ENCODE peak calls at places on chromosomes 5 and 9, in nine cellular contexts. One of them, this sample, is unnamed.

GRCh38 chr9:121736147-121736721 is 84.8 kb downstream of the DAB2IP start:
- DNase-seq in activated CD8-positive, alpha-beta T cell treated with anti-CD3 and anti-CD28 coated beads, Interleukin-2, amount 10 ng/mL, durations not matched to agents 7 days and 5 days: no peak
- DNase-seq in fibroblast of the aortic adventitia: peak; percentile 59
- DNase-seq in GM04504: no peak
- DNase-seq in stimulated activated CD4-positive, alpha-beta T cell treated with anti-CD3 and anti-CD28 coated beads, TNF-alpha, amount 100 ng/mL, for 1 hour: no peak
- DNase-seq in frontal cortex: peak; percentile 61
- DNase-seq in activated naive CD4-positive, alpha-beta T cell treated with anti-CD3 and anti-CD28 coated beads, Interleukin-2, amount 10 ng/mL, durations not matched to agents 7 days and 5 days: no peak
- DNase-seq in KG1: no peak
- DNase-seq in caudate nucleus: no peak
- DNase-seq in this sample: no peak

GRCh38 chr5:141326088-141326854 is 4.0 kb upstream of the PCDHGA1 start:
- DNase-seq in activated CD8-positive, alpha-beta T cell treated with anti-CD3 and anti-CD28 coated beads, Interleukin-2, amount 10 ng/mL, durations not matched to agents 7 days and 5 days: peak; percentile 78
- DNase-seq in fibroblast of the aortic adventitia: peak; percentile 74
- DNase-seq in GM04504: peak; percentile 52
- DNase-seq in stimulated activated CD4-positive, alpha-beta T cell treated with anti-CD3 and anti-CD28 coated beads, TNF-alpha, amount 100 ng/mL, for 1 hour: peak; percentile 29
- DNase-seq in frontal cortex: no peak
- DNase-seq in activated naive CD4-positive, alpha-beta T cell treated with anti-CD3 and anti-CD28 coated beads, Interleukin-2, amount 10 ng/mL, durations not matched to agents 7 days and 5 days: peak; percentile 79
- DNase-seq in KG1: no peak
- DNase-seq in caudate nucleus: peak; percentile 39
- DNase-seq in this sample: peak; percentile 34

GRCh38 chr9:87067426-87067825 is 120.1 kb upstream of the GAS1 start:
- DNase-seq in activated CD8-positive, alpha-beta T cell treated with anti-CD3 and anti-CD28 coated beads, Interleukin-2, amount 10 ng/mL, durations not matched to agents 7 days and 5 days: no peak
- DNase-seq in fibroblast of the aortic adventitia: no peak
- DNase-seq in GM04504: peak; percentile 24
- DNase-seq in stimulated activated CD4-positive, alpha-beta T cell treated with anti-CD3 and anti-CD28 coated beads, TNF-alpha, amount 100 ng/mL, for 1 hour: no peak
- DNase-seq in frontal cortex: no peak
- DNase-seq in activated naive CD4-positive, alpha-beta T cell treated with anti-CD3 and anti-CD28 coated beads, Interleukin-2, amount 10 ng/mL, durations not matched to agents 7 days and 5 days: no peak
- DNase-seq in KG1: no peak
- DNase-seq in caudate nucleus: no peak
- DNase-seq in this sample: no peak

GRCh38 chr9:121725008-121725795 is 73.8 kb downstream of the DAB2IP start:
- DNase-seq in activated CD8-positive, alpha-beta T cell treated with anti-CD3 and anti-CD28 coated beads, Interleukin-2, amount 10 ng/mL, durations not matched to agents 7 days and 5 days: no peak
- DNase-seq in fibroblast of the aortic adventitia: peak; percentile 99
- DNase-seq in GM04504: peak; percentile 99
- DNase-seq in stimulated activated CD4-positive, alpha-beta T cell treated with anti-CD3 and anti-CD28 coated beads, TNF-alpha, amount 100 ng/mL, for 1 hour: no peak
- DNase-seq in frontal cortex: no peak
- DNase-seq in activated naive CD4-positive, alpha-beta T cell treated with anti-CD3 and anti-CD28 coated beads, Interleukin-2, amount 10 ng/mL, durations not matched to agents 7 days and 5 days: no peak
- DNase-seq in KG1: no peak
- DNase-seq in caudate nucleus: no peak
- DNase-seq in this sample: no peak

GRCh38 chr9:81549500-81550206 is 139.7 kb downstream of the TLE1 start:
- DNase-seq in activated CD8-positive, alpha-beta T cell treated with anti-CD3 and anti-CD28 coated beads, Interleukin-2, amount 10 ng/mL, durations not matched to agents 7 days and 5 days: no peak
- DNase-seq in fibroblast of the aortic adventitia: no peak
- DNase-seq in GM04504: no peak
- DNase-seq in stimulated activated CD4-positive, alpha-beta T cell treated with anti-CD3 and anti-CD28 coated beads, TNF-alpha, amount 100 ng/mL, for 1 hour: no peak
- DNase-seq in frontal cortex: no peak
- DNase-seq in activated naive CD4-positive, alpha-beta T cell treated with anti-CD3 and anti-CD28 coated beads, Interleukin-2, amount 10 ng/mL, durations not matched to agents 7 days and 5 days: no peak
- DNase-seq in KG1: no peak
- DNase-seq in caudate nucleus: no peak
- DNase-seq in this sample: no peak

GRCh38 chr5:9348296-9348996 is 197.4 kb downstream of the SEMA5A start:
- DNase-seq in activated CD8-positive, alpha-beta T cell treated with anti-CD3 and anti-CD28 coated beads, Interleukin-2, amount 10 ng/mL, durations not matched to agents 7 days and 5 days: no peak
- DNase-seq in fibroblast of the aortic adventitia: peak; percentile 98
- DNase-seq in GM04504: peak; percentile 92
- DNase-seq in stimulated activated CD4-positive, alpha-beta T cell treated with anti-CD3 and anti-CD28 coated beads, TNF-alpha, amount 100 ng/mL, for 1 hour: no peak
- DNase-seq in frontal cortex: no peak
- DNase-seq in activated naive CD4-positive, alpha-beta T cell treated with anti-CD3 and anti-CD28 coated beads, Interleukin-2, amount 10 ng/mL, durations not matched to agents 7 days and 5 days: no peak
- DNase-seq in KG1: no peak
- DNase-seq in caudate nucleus: no peak
- DNase-seq in this sample: no peak

GRCh38 chr5:52811067-52811749 is 23.5 kb downstream of the ITGA1 start:
- DNase-seq in activated CD8-positive, alpha-beta T cell treated with anti-CD3 and anti-CD28 coated beads, Interleukin-2, amount 10 ng/mL, durations not matched to agents 7 days and 5 days: no peak
- DNase-seq in fibroblast of the aortic adventitia: peak; percentile 53
- DNase-seq in GM04504: no peak
- DNase-seq in stimulated activated CD4-positive, alpha-beta T cell treated with anti-CD3 and anti-CD28 coated beads, TNF-alpha, amount 100 ng/mL, for 1 hour: no peak
- DNase-seq in frontal cortex: no peak
- DNase-seq in activated naive CD4-positive, alpha-beta T cell treated with anti-CD3 and anti-CD28 coated beads, Interleukin-2, amount 10 ng/mL, durations not matched to agents 7 days and 5 days: no peak
- DNase-seq in KG1: no peak
- DNase-seq in caudate nucleus: no peak
- DNase-seq in this sample: no peak

GRCh38 chr9:71644819-71645362 is 123.4 kb downstream of the CEMIP2 start:
- DNase-seq in activated CD8-positive, alpha-beta T cell treated with anti-CD3 and anti-CD28 coated beads, Interleukin-2, amount 10 ng/mL, durations not matched to agents 7 days and 5 days: no peak
- DNase-seq in fibroblast of the aortic adventitia: no peak
- DNase-seq in GM04504: no peak
- DNase-seq in stimulated activated CD4-positive, alpha-beta T cell treated with anti-CD3 and anti-CD28 coated beads, TNF-alpha, amount 100 ng/mL, for 1 hour: no peak
- DNase-seq in frontal cortex: no peak
- DNase-seq in activated naive CD4-positive, alpha-beta T cell treated with anti-CD3 and anti-CD28 coated beads, Interleukin-2, amount 10 ng/mL, durations not matched to agents 7 days and 5 days: no peak
- DNase-seq in KG1: no peak
- DNase-seq in caudate nucleus: no peak
- DNase-seq in this sample: no peak

GRCh38 chr5:20572560-20572959 is 584.6 kb upstream of the CDH18 start:
- DNase-seq in activated CD8-positive, alpha-beta T cell treated with anti-CD3 and anti-CD28 coated beads, Interleukin-2, amount 10 ng/mL, durations not matched to agents 7 days and 5 days: no peak
- DNase-seq in fibroblast of the aortic adventitia: peak; percentile 76
- DNase-seq in GM04504: no peak
- DNase-seq in stimulated activated CD4-positive, alpha-beta T cell treated with anti-CD3 and anti-CD28 coated beads, TNF-alpha, amount 100 ng/mL, for 1 hour: no peak
- DNase-seq in frontal cortex: no peak
- DNase-seq in activated naive CD4-positive, alpha-beta T cell treated with anti-CD3 and anti-CD28 coated beads, Interleukin-2, amount 10 ng/mL, durations not matched to agents 7 days and 5 days: no peak
- DNase-seq in KG1: peak; percentile 21
- DNase-seq in caudate nucleus: no peak
- DNase-seq in this sample: no peak

GRCh38 chr5:61916621-61917620 is 389.1 kb upstream of the KIF2A start:
- DNase-seq in activated CD8-positive, alpha-beta T cell treated with anti-CD3 and anti-CD28 coated beads, Interleukin-2, amount 10 ng/mL, durations not matched to agents 7 days and 5 days: no peak
- DNase-seq in fibroblast of the aortic adventitia: no peak
- DNase-seq in GM04504: no peak
- DNase-seq in stimulated activated CD4-positive, alpha-beta T cell treated with anti-CD3 and anti-CD28 coated beads, TNF-alpha, amount 100 ng/mL, for 1 hour: no peak
- DNase-seq in frontal cortex: no peak
- DNase-seq in activated naive CD4-positive, alpha-beta T cell treated with anti-CD3 and anti-CD28 coated beads, Interleukin-2, amount 10 ng/mL, durations not matched to agents 7 days and 5 days: no peak
- DNase-seq in KG1: no peak
- DNase-seq in caudate nucleus: no peak
- DNase-seq in this sample: no peak

GRCh38 chr5:1410156-1411014 is 34.9 kb downstream of the SLC6A3 start:
- DNase-seq in activated CD8-positive, alpha-beta T cell treated with anti-CD3 and anti-CD28 coated beads, Interleukin-2, amount 10 ng/mL, durations not matched to agents 7 days and 5 days: no peak
- DNase-seq in fibroblast of the aortic adventitia: no peak
- DNase-seq in GM04504: no peak
- DNase-seq in stimulated activated CD4-positive, alpha-beta T cell treated with anti-CD3 and anti-CD28 coated beads, TNF-alpha, amount 100 ng/mL, for 1 hour: no peak
- DNase-seq in frontal cortex: no peak
- DNase-seq in activated naive CD4-positive, alpha-beta T cell treated with anti-CD3 and anti-CD28 coated beads, Interleukin-2, amount 10 ng/mL, durations not matched to agents 7 days and 5 days: no peak
- DNase-seq in KG1: no peak
- DNase-seq in caudate nucleus: no peak
- DNase-seq in this sample: no peak

GRCh38 chr5:157241483-157241882 is 24.4 kb upstream of the CYFIP2 start:
- DNase-seq in activated CD8-positive, alpha-beta T cell treated with anti-CD3 and anti-CD28 coated beads, Interleukin-2, amount 10 ng/mL, durations not matched to agents 7 days and 5 days: no peak
- DNase-seq in fibroblast of the aortic adventitia: peak; percentile 13
- DNase-seq in GM04504: no peak
- DNase-seq in stimulated activated CD4-positive, alpha-beta T cell treated with anti-CD3 and anti-CD28 coated beads, TNF-alpha, amount 100 ng/mL, for 1 hour: no peak
- DNase-seq in frontal cortex: no peak
- DNase-seq in activated naive CD4-positive, alpha-beta T cell treated with anti-CD3 and anti-CD28 coated beads, Interleukin-2, amount 10 ng/mL, durations not matched to agents 7 days and 5 days: no peak
- DNase-seq in KG1: no peak
- DNase-seq in caudate nucleus: no peak
- DNase-seq in this sample: no peak

GRCh38 chr5:74767579-74767913 is 497 bp downstream of the NSA2 start:
- DNase-seq in activated CD8-positive, alpha-beta T cell treated with anti-CD3 and anti-CD28 coated beads, Interleukin-2, amount 10 ng/mL, durations not matched to agents 7 days and 5 days: peak; percentile 25
- DNase-seq in fibroblast of the aortic adventitia: peak; percentile 50
- DNase-seq in GM04504: no peak
- DNase-seq in stimulated activated CD4-positive, alpha-beta T cell treated with anti-CD3 and anti-CD28 coated beads, TNF-alpha, amount 100 ng/mL, for 1 hour: no peak
- DNase-seq in frontal cortex: no peak
- DNase-seq in activated naive CD4-positive, alpha-beta T cell treated with anti-CD3 and anti-CD28 coated beads, Interleukin-2, amount 10 ng/mL, durations not matched to agents 7 days and 5 days: peak; percentile 32
- DNase-seq in KG1: no peak
- DNase-seq in caudate nucleus: no peak
- DNase-seq in this sample: no peak

GRCh38 chr5:61805101-61805500 is 473.0 kb downstream of the ZSWIM6 start:
- DNase-seq in activated CD8-positive, alpha-beta T cell treated with anti-CD3 and anti-CD28 coated beads, Interleukin-2, amount 10 ng/mL, durations not matched to agents 7 days and 5 days: no peak
- DNase-seq in fibroblast of the aortic adventitia: peak; percentile 45
- DNase-seq in GM04504: no peak
- DNase-seq in stimulated activated CD4-positive, alpha-beta T cell treated with anti-CD3 and anti-CD28 coated beads, TNF-alpha, amount 100 ng/mL, for 1 hour: no peak
- DNase-seq in frontal cortex: no peak
- DNase-seq in activated naive CD4-positive, alpha-beta T cell treated with anti-CD3 and anti-CD28 coated beads, Interleukin-2, amount 10 ng/mL, durations not matched to agents 7 days and 5 days: no peak
- DNase-seq in KG1: no peak
- DNase-seq in caudate nucleus: no peak
- DNase-seq in this sample: no peak

GRCh38 chr5:151430731-151431130 is 16.7 kb upstream of the SLC36A1 start:
- DNase-seq in activated CD8-positive, alpha-beta T cell treated with anti-CD3 and anti-CD28 coated beads, Interleukin-2, amount 10 ng/mL, durations not matched to agents 7 days and 5 days: no peak
- DNase-seq in fibroblast of the aortic adventitia: no peak
- DNase-seq in GM04504: no peak
- DNase-seq in stimulated activated CD4-positive, alpha-beta T cell treated with anti-CD3 and anti-CD28 coated beads, TNF-alpha, amount 100 ng/mL, for 1 hour: no peak
- DNase-seq in frontal cortex: no peak
- DNase-seq in activated naive CD4-positive, alpha-beta T cell treated with anti-CD3 and anti-CD28 coated beads, Interleukin-2, amount 10 ng/mL, durations not matched to agents 7 days and 5 days: no peak
- DNase-seq in KG1: no peak
- DNase-seq in caudate nucleus: no peak
- DNase-seq in this sample: no peak

GRCh38 chr9:98796364-98797101 is at the start of gene ANKS6:
- DNase-seq in activated CD8-positive, alpha-beta T cell treated with anti-CD3 and anti-CD28 coated beads, Interleukin-2, amount 10 ng/mL, durations not matched to agents 7 days and 5 days: peak; percentile 83
- DNase-seq in fibroblast of the aortic adventitia: peak; percentile 62
- DNase-seq in GM04504: peak; percentile 52
- DNase-seq in stimulated activated CD4-positive, alpha-beta T cell treated with anti-CD3 and anti-CD28 coated beads, TNF-alpha, amount 100 ng/mL, for 1 hour: peak; percentile 71
- DNase-seq in frontal cortex: peak; percentile 95
- DNase-seq in activated naive CD4-positive, alpha-beta T cell treated with anti-CD3 and anti-CD28 coated beads, Interleukin-2, amount 10 ng/mL, durations not matched to agents 7 days and 5 days: peak; percentile 84
- DNase-seq in KG1: peak; percentile 51
- DNase-seq in caudate nucleus: peak; percentile 51
- DNase-seq in this sample: peak; percentile 66

GRCh38 chr9:79944991-79945390 is 373.2 kb downstream of the TLE4 start:
- DNase-seq in activated CD8-positive, alpha-beta T cell treated with anti-CD3 and anti-CD28 coated beads, Interleukin-2, amount 10 ng/mL, durations not matched to agents 7 days and 5 days: no peak
- DNase-seq in fibroblast of the aortic adventitia: no peak
- DNase-seq in GM04504: no peak
- DNase-seq in stimulated activated CD4-positive, alpha-beta T cell treated with anti-CD3 and anti-CD28 coated beads, TNF-alpha, amount 100 ng/mL, for 1 hour: no peak
- DNase-seq in frontal cortex: no peak
- DNase-seq in activated naive CD4-positive, alpha-beta T cell treated with anti-CD3 and anti-CD28 coated beads, Interleukin-2, amount 10 ng/mL, durations not matched to agents 7 days and 5 days: no peak
- DNase-seq in KG1: no peak
- DNase-seq in caudate nucleus: no peak
- DNase-seq in this sample: no peak

GRCh38 chr9:136245194-136246150 is at the start of gene QSOX2:
- DNase-seq in activated CD8-positive, alpha-beta T cell treated with anti-CD3 and anti-CD28 coated beads, Interleukin-2, amount 10 ng/mL, durations not matched to agents 7 days and 5 days: peak; percentile 87
- DNase-seq in fibroblast of the aortic adventitia: peak; percentile 76
- DNase-seq in GM04504: peak; percentile 40
- DNase-seq in stimulated activated CD4-positive, alpha-beta T cell treated with anti-CD3 and anti-CD28 coated beads, TNF-alpha, amount 100 ng/mL, for 1 hour: peak; percentile 77
- DNase-seq in frontal cortex: peak; percentile 99
- DNase-seq in activated naive CD4-positive, alpha-beta T cell treated with anti-CD3 and anti-CD28 coated beads, Interleukin-2, amount 10 ng/mL, durations not matched to agents 7 days and 5 days: peak; percentile 86
- DNase-seq in KG1: peak; percentile 51
- DNase-seq in caudate nucleus: peak; percentile 64
- DNase-seq in this sample: peak; percentile 68

GRCh38 chr9:92774274-92774673 is 9.6 kb upstream of the BICD2 start:
- DNase-seq in activated CD8-positive, alpha-beta T cell treated with anti-CD3 and anti-CD28 coated beads, Interleukin-2, amount 10 ng/mL, durations not matched to agents 7 days and 5 days: no peak
- DNase-seq in fibroblast of the aortic adventitia: peak; percentile 87
- DNase-seq in GM04504: peak; percentile 90
- DNase-seq in stimulated activated CD4-positive, alpha-beta T cell treated with anti-CD3 and anti-CD28 coated beads, TNF-alpha, amount 100 ng/mL, for 1 hour: no peak
- DNase-seq in frontal cortex: no peak
- DNase-seq in activated naive CD4-positive, alpha-beta T cell treated with anti-CD3 and anti-CD28 coated beads, Interleukin-2, amount 10 ng/mL, durations not matched to agents 7 days and 5 days: no peak
- DNase-seq in KG1: no peak
- DNase-seq in caudate nucleus: no peak
- DNase-seq in this sample: no peak

GRCh38 chr5:54774281-54775171 is 210.9 kb downstream of the ESM1 start:
- DNase-seq in activated CD8-positive, alpha-beta T cell treated with anti-CD3 and anti-CD28 coated beads, Interleukin-2, amount 10 ng/mL, durations not matched to agents 7 days and 5 days: no peak
- DNase-seq in fibroblast of the aortic adventitia: peak; percentile 92
- DNase-seq in GM04504: peak; percentile 39
- DNase-seq in stimulated activated CD4-positive, alpha-beta T cell treated with anti-CD3 and anti-CD28 coated beads, TNF-alpha, amount 100 ng/mL, for 1 hour: no peak
- DNase-seq in frontal cortex: no peak
- DNase-seq in activated naive CD4-positive, alpha-beta T cell treated with anti-CD3 and anti-CD28 coated beads, Interleukin-2, amount 10 ng/mL, durations not matched to agents 7 days and 5 days: no peak
- DNase-seq in KG1: no peak
- DNase-seq in caudate nucleus: no peak
- DNase-seq in this sample: no peak

GRCh38 chr9:99113418-99114048 is 8.6 kb downstream of the TGFBR1 start:
- DNase-seq in activated CD8-positive, alpha-beta T cell treated with anti-CD3 and anti-CD28 coated beads, Interleukin-2, amount 10 ng/mL, durations not matched to agents 7 days and 5 days: no peak
- DNase-seq in fibroblast of the aortic adventitia: no peak
- DNase-seq in GM04504: no peak
- DNase-seq in stimulated activated CD4-positive, alpha-beta T cell treated with anti-CD3 and anti-CD28 coated beads, TNF-alpha, amount 100 ng/mL, for 1 hour: no peak
- DNase-seq in frontal cortex: no peak
- DNase-seq in activated naive CD4-positive, alpha-beta T cell treated with anti-CD3 and anti-CD28 coated beads, Interleukin-2, amount 10 ng/mL, durations not matched to agents 7 days and 5 days: no peak
- DNase-seq in KG1: no peak
- DNase-seq in caudate nucleus: no peak
- DNase-seq in this sample: no peak

GRCh38 chr9:21933865-21934264 is 60.3 kb downstream of the CDKN2A start:
- DNase-seq in activated CD8-positive, alpha-beta T cell treated with anti-CD3 and anti-CD28 coated beads, Interleukin-2, amount 10 ng/mL, durations not matched to agents 7 days and 5 days: no peak
- DNase-seq in fibroblast of the aortic adventitia: peak; percentile 20
- DNase-seq in GM04504: peak; percentile 3
- DNase-seq in stimulated activated CD4-positive, alpha-beta T cell treated with anti-CD3 and anti-CD28 coated beads, TNF-alpha, amount 100 ng/mL, for 1 hour: no peak
- DNase-seq in frontal cortex: no peak
- DNase-seq in activated naive CD4-positive, alpha-beta T cell treated with anti-CD3 and anti-CD28 coated beads, Interleukin-2, amount 10 ng/mL, durations not matched to agents 7 days and 5 days: no peak
- DNase-seq in KG1: no peak
- DNase-seq in caudate nucleus: no peak
- DNase-seq in this sample: no peak

GRCh38 chr9:69443178-69443577 is 118.2 kb downstream of the ENTREP1 start:
- DNase-seq in activated CD8-positive, alpha-beta T cell treated with anti-CD3 and anti-CD28 coated beads, Interleukin-2, amount 10 ng/mL, durations not matched to agents 7 days and 5 days: no peak
- DNase-seq in fibroblast of the aortic adventitia: no peak
- DNase-seq in GM04504: no peak
- DNase-seq in stimulated activated CD4-positive, alpha-beta T cell treated with anti-CD3 and anti-CD28 coated beads, TNF-alpha, amount 100 ng/mL, for 1 hour: no peak
- DNase-seq in frontal cortex: no peak
- DNase-seq in activated naive CD4-positive, alpha-beta T cell treated with anti-CD3 and anti-CD28 coated beads, Interleukin-2, amount 10 ng/mL, durations not matched to agents 7 days and 5 days: no peak
- DNase-seq in KG1: no peak
- DNase-seq in caudate nucleus: no peak
- DNase-seq in this sample: no peak

GRCh38 chr9:111661150-111661801 is at the start of gene GNG10:
- DNase-seq in activated CD8-positive, alpha-beta T cell treated with anti-CD3 and anti-CD28 coated beads, Interleukin-2, amount 10 ng/mL, durations not matched to agents 7 days and 5 days: peak; percentile 67
- DNase-seq in fibroblast of the aortic adventitia: peak; percentile 66
- DNase-seq in GM04504: peak; percentile 21
- DNase-seq in stimulated activated CD4-positive, alpha-beta T cell treated with anti-CD3 and anti-CD28 coated beads, TNF-alpha, amount 100 ng/mL, for 1 hour: peak; percentile 38
- DNase-seq in frontal cortex: peak; percentile 82
- DNase-seq in activated naive CD4-positive, alpha-beta T cell treated with anti-CD3 and anti-CD28 coated beads, Interleukin-2, amount 10 ng/mL, durations not matched to agents 7 days and 5 days: peak; percentile 78
- DNase-seq in KG1: peak; percentile 23
- DNase-seq in caudate nucleus: peak; percentile 34
- DNase-seq in this sample: peak; percentile 31

GRCh38 chr5:148969291-148969690 is 93.6 kb downstream of the SH3TC2 start:
- DNase-seq in activated CD8-positive, alpha-beta T cell treated with anti-CD3 and anti-CD28 coated beads, Interleukin-2, amount 10 ng/mL, durations not matched to agents 7 days and 5 days: no peak
- DNase-seq in fibroblast of the aortic adventitia: no peak
- DNase-seq in GM04504: no peak
- DNase-seq in stimulated activated CD4-positive, alpha-beta T cell treated with anti-CD3 and anti-CD28 coated beads, TNF-alpha, amount 100 ng/mL, for 1 hour: no peak
- DNase-seq in frontal cortex: no peak
- DNase-seq in activated naive CD4-positive, alpha-beta T cell treated with anti-CD3 and anti-CD28 coated beads, Interleukin-2, amount 10 ng/mL, durations not matched to agents 7 days and 5 days: no peak
- DNase-seq in KG1: no peak
- DNase-seq in caudate nucleus: no peak
- DNase-seq in this sample: no peak

GRCh38 chr5:17037751-17038150 is 101.7 kb upstream of the MYO10 start:
- DNase-seq in activated CD8-positive, alpha-beta T cell treated with anti-CD3 and anti-CD28 coated beads, Interleukin-2, amount 10 ng/mL, durations not matched to agents 7 days and 5 days: no peak
- DNase-seq in fibroblast of the aortic adventitia: peak; percentile 51
- DNase-seq in GM04504: no peak
- DNase-seq in stimulated activated CD4-positive, alpha-beta T cell treated with anti-CD3 and anti-CD28 coated beads, TNF-alpha, amount 100 ng/mL, for 1 hour: no peak
- DNase-seq in frontal cortex: no peak
- DNase-seq in activated naive CD4-positive, alpha-beta T cell treated with anti-CD3 and anti-CD28 coated beads, Interleukin-2, amount 10 ng/mL, durations not matched to agents 7 days and 5 days: no peak
- DNase-seq in KG1: no peak
- DNase-seq in caudate nucleus: no peak
- DNase-seq in this sample: no peak

GRCh38 chr5:83294246-83294645 is 177.3 kb upstream of the VCAN start:
- DNase-seq in activated CD8-positive, alpha-beta T cell treated with anti-CD3 and anti-CD28 coated beads, Interleukin-2, amount 10 ng/mL, durations not matched to agents 7 days and 5 days: no peak
- DNase-seq in fibroblast of the aortic adventitia: peak; percentile 54
- DNase-seq in GM04504: no peak
- DNase-seq in stimulated activated CD4-positive, alpha-beta T cell treated with anti-CD3 and anti-CD28 coated beads, TNF-alpha, amount 100 ng/mL, for 1 hour: no peak
- DNase-seq in frontal cortex: no peak
- DNase-seq in activated naive CD4-positive, alpha-beta T cell treated with anti-CD3 and anti-CD28 coated beads, Interleukin-2, amount 10 ng/mL, durations not matched to agents 7 days and 5 days: no peak
- DNase-seq in KG1: no peak
- DNase-seq in caudate nucleus: no peak
- DNase-seq in this sample: no peak

GRCh38 chr5:119596046-119596445 is 33.3 kb upstream of the FAM170A start:
- DNase-seq in activated CD8-positive, alpha-beta T cell treated with anti-CD3 and anti-CD28 coated beads, Interleukin-2, amount 10 ng/mL, durations not matched to agents 7 days and 5 days: no peak
- DNase-seq in fibroblast of the aortic adventitia: no peak
- DNase-seq in GM04504: no peak
- DNase-seq in stimulated activated CD4-positive, alpha-beta T cell treated with anti-CD3 and anti-CD28 coated beads, TNF-alpha, amount 100 ng/mL, for 1 hour: no peak
- DNase-seq in frontal cortex: no peak
- DNase-seq in activated naive CD4-positive, alpha-beta T cell treated with anti-CD3 and anti-CD28 coated beads, Interleukin-2, amount 10 ng/mL, durations not matched to agents 7 days and 5 days: no peak
- DNase-seq in KG1: no peak
- DNase-seq in caudate nucleus: no peak
- DNase-seq in this sample: no peak

GRCh38 chr9:106862946-106863740 is at the start of gene ZNF462:
- DNase-seq in activated CD8-positive, alpha-beta T cell treated with anti-CD3 and anti-CD28 coated beads, Interleukin-2, amount 10 ng/mL, durations not matched to agents 7 days and 5 days: no peak
- DNase-seq in fibroblast of the aortic adventitia: peak; percentile 75
- DNase-seq in GM04504: peak; percentile 27
- DNase-seq in stimulated activated CD4-positive, alpha-beta T cell treated with anti-CD3 and anti-CD28 coated beads, TNF-alpha, amount 100 ng/mL, for 1 hour: no peak
- DNase-seq in frontal cortex: peak; percentile 55
- DNase-seq in activated naive CD4-positive, alpha-beta T cell treated with anti-CD3 and anti-CD28 coated beads, Interleukin-2, amount 10 ng/mL, durations not matched to agents 7 days and 5 days: no peak
- DNase-seq in KG1: no peak
- DNase-seq in caudate nucleus: no peak
- DNase-seq in this sample: no peak

GRCh38 chr5:31477516-31477915 is 54.4 kb downstream of the DROSHA start:
- DNase-seq in activated CD8-positive, alpha-beta T cell treated with anti-CD3 and anti-CD28 coated beads, Interleukin-2, amount 10 ng/mL, durations not matched to agents 7 days and 5 days: no peak
- DNase-seq in fibroblast of the aortic adventitia: no peak
- DNase-seq in GM04504: no peak
- DNase-seq in stimulated activated CD4-positive, alpha-beta T cell treated with anti-CD3 and anti-CD28 coated beads, TNF-alpha, amount 100 ng/mL, for 1 hour: no peak
- DNase-seq in frontal cortex: no peak
- DNase-seq in activated naive CD4-positive, alpha-beta T cell treated with anti-CD3 and anti-CD28 coated beads, Interleukin-2, amount 10 ng/mL, durations not matched to agents 7 days and 5 days: no peak
- DNase-seq in KG1: no peak
- DNase-seq in caudate nucleus: no peak
- DNase-seq in this sample: no peak

GRCh38 chr5:105836906-105837305 is 1833.8 kb downstream of the EFNA5 start:
- DNase-seq in activated CD8-positive, alpha-beta T cell treated with anti-CD3 and anti-CD28 coated beads, Interleukin-2, amount 10 ng/mL, durations not matched to agents 7 days and 5 days: no peak
- DNase-seq in fibroblast of the aortic adventitia: peak; percentile 6
- DNase-seq in GM04504: no peak
- DNase-seq in stimulated activated CD4-positive, alpha-beta T cell treated with anti-CD3 and anti-CD28 coated beads, TNF-alpha, amount 100 ng/mL, for 1 hour: no peak
- DNase-seq in frontal cortex: no peak
- DNase-seq in activated naive CD4-positive, alpha-beta T cell treated with anti-CD3 and anti-CD28 coated beads, Interleukin-2, amount 10 ng/mL, durations not matched to agents 7 days and 5 days: no peak
- DNase-seq in KG1: no peak
- DNase-seq in caudate nucleus: no peak
- DNase-seq in this sample: no peak

This sample was measured in activated CD4-positive, CD25-positive, alpha-beta regulatory T cell treated with anti-CD3 and anti-CD28 coated beads, Interleukin-2, amount 50 U/mL, for 16 hours.